ENCODE peak calls at places on chromosome 5, in eight cellular contexts. C is COR-L47; O is GM19239; H is amniotic stem cell; R is myocyte; P is EL; G is activated CD4-positive, alpha-beta T cell treated with anti-CD3 and anti-CD28 coated beads, Interleukin-2, amount 50 U/mL, for 1 hour; V is ovary. Q is an unnamed sample.

GRCh38 chr5:61731946-61732314 is 399.9 kb downstream of the ZSWIM6 start:
- DNase-seq in C (no peak), O (no peak), H (no peak), R (no peak), P (no peak), G (no peak), V (no peak), Q (no peak)

GRCh38 chr5:172906888-172907287 is 52.3 kb upstream of the RPL26L1 start:
- DNase-seq in C (no peak), O (no peak), H (no peak), R (no peak), P (no peak), G (no peak), V (no peak), Q (no peak)

GRCh38 chr5:14187660-14188059 is 44.5 kb downstream of the TRIO start:
- DNase-seq in C (no peak), O (no peak), H (no peak), R (peak), P (peak), G (no peak), V (no peak), Q (no peak)

GRCh38 chr5:38885208-38885607 is 39.4 kb downstream of the OSMR start:
- DNase-seq in C (no peak), O (no peak), H (no peak), R (no peak), P (no peak), G (no peak), V (no peak), Q (no peak)

GRCh38 chr5:148499461-148499860 is 115.7 kb downstream of the FBXO38 start:
- DNase-seq in C (no peak), O (no peak), H (no peak), R (peak), P (peak), G (no peak), V (no peak), Q (no peak)

GRCh38 chr5:36138900-36139683 is 12.6 kb downstream of the LMBRD2 start:
- DNase-seq in C (no peak), O (no peak), H (no peak), R (no peak), P (no peak), G (no peak), V (no peak), Q (no peak)

GRCh38 chr5:150645070-150645700 is 4.7 kb downstream of the SYNPO start:
- DNase-seq in C (peak), O (no peak), H (no peak), R (peak), P (peak), G (no peak), V (peak), Q (no peak)

GRCh38 chr5:159049844-159050318 is 49.8 kb downstream of the EBF1 start:
- DNase-seq in C (no peak), O (no peak), H (no peak), R (peak), P (peak), G (no peak), V (no peak), Q (no peak)

GRCh38 chr5:60972225-60972624 is 27.2 kb downstream of the NDUFAF2 start:
- DNase-seq in C (no peak), O (no peak), H (no peak), R (no peak), P (no peak), G (no peak), V (no peak), Q (no peak)

GRCh38 chr5:73444499-73445432 is 3.8 kb downstream of the FOXD1 start:
- DNase-seq in C (no peak), O (no peak), H (no peak), R (no peak), P (no peak), G (no peak), V (no peak), Q (no peak)

GRCh38 chr5:44697025-44697424 is 111.7 kb upstream of the MRPS30 start:
- DNase-seq in C (no peak), O (no peak), H (no peak), R (no peak), P (no peak), G (no peak), V (no peak), Q (no peak)

GRCh38 chr5:10233505-10233904 is 16.2 kb downstream of the ATPSCKMT start:
- DNase-seq in C (no peak), O (no peak), H (peak), R (peak), P (peak), G (no peak), V (no peak), Q (no peak)

GRCh38 chr5:42392917-42393316 is 30.3 kb upstream of the GHR start:
- DNase-seq in C (no peak), O (no peak), H (no peak), R (no peak), P (no peak), G (no peak), V (no peak), Q (no peak)

GRCh38 chr5:142789206-142789605 is 19.0 kb downstream of the ARHGAP26 start:
- DNase-seq in C (no peak), O (no peak), H (no peak), R (no peak), P (no peak), G (no peak), V (no peak), Q (no peak)

GRCh38 chr5:41281215-41281810 is 68.0 kb upstream of the C6 start:
- DNase-seq in C (no peak), O (no peak), H (no peak), R (no peak), P (no peak), G (no peak), V (no peak), Q (no peak)

GRCh38 chr5:132103380-132103951 is 29.9 kb downstream of the CSF2 start:
- DNase-seq in C (no peak), O (peak), H (peak), R (peak), P (peak), G (peak), V (peak), Q (peak)

GRCh38 chr5:84383816-84384603 is 670 bp downstream of the EDIL3 start:
- DNase-seq in C (peak), O (no peak), H (no peak), R (peak), P (no peak), G (no peak), V (peak), Q (no peak)

GRCh38 chr5:82512025-82512424 is 233.9 kb upstream of the RPS23 start:
- DNase-seq in C (no peak), O (no peak), H (no peak), R (no peak), P (no peak), G (no peak), V (no peak), Q (no peak)

GRCh38 chr5:89377752-89378455 is 494.9 kb upstream of the MEF2C start:
- DNase-seq in C (no peak), O (no peak), H (no peak), R (no peak), P (no peak), G (no peak), V (no peak), Q (no peak)

GRCh38 chr5:6715758-6716633 is 2.8 kb downstream of the TENT4A start:
- DNase-seq in C (no peak), O (no peak), H (no peak), R (no peak), P (no peak), G (peak), V (no peak), Q (peak)

GRCh38 chr5:23352437-23352836 is 155.0 kb upstream of the PRDM9 start:
- DNase-seq in C (peak), O (no peak), H (no peak), R (no peak), P (no peak), G (no peak), V (no peak), Q (no peak)

GRCh38 chr5:4938941-4939546 is 201.1 kb upstream of the ADAMTS16 start:
- DNase-seq in C (no peak), O (no peak), H (no peak), R (no peak), P (no peak), G (no peak), V (no peak), Q (no peak)

GRCh38 chr5:58629190-58630159 is 46.6 kb downstream of the RAB3C start:
- DNase-seq in C (no peak), O (no peak), H (no peak), R (no peak), P (no peak), G (no peak), V (no peak), Q (no peak)

GRCh38 chr5:140418862-140419520 is 17.4 kb downstream of the ANKHD1 start:
- DNase-seq in C (no peak), O (no peak), H (no peak), R (no peak), P (no peak), G (no peak), V (no peak), Q (no peak)

GRCh38 chr5:181283347-181283746 is 22.4 kb upstream of the TRIM52 start:
- DNase-seq in C (no peak), O (no peak), H (no peak), R (peak), P (no peak), G (no peak), V (no peak), Q (no peak)

GRCh38 chr5:77771452-77771851 is 4.7 kb downstream of the TBCA start:
- DNase-seq in C (no peak), O (no peak), H (no peak), R (no peak), P (no peak), G (no peak), V (no peak), Q (no peak)

GRCh38 chr5:7871560-7872113 is 2.7 kb downstream of the MTRR start:
- DNase-seq in C (no peak), O (no peak), H (no peak), R (peak), P (no peak), G (no peak), V (no peak), Q (no peak)

GRCh38 chr5:10849278-10849677 is 88.2 kb upstream of the DAP start:
- DNase-seq in C (no peak), O (no peak), H (no peak), R (no peak), P (no peak), G (no peak), V (no peak), Q (no peak)

GRCh38 chr5:160021818-160022446 is 13.0 kb downstream of the TTC1 start:
- DNase-seq in C (peak), O (peak), H (peak), R (peak), P (peak), G (peak), V (no peak), Q (peak)

GRCh38 chr5:59608745-59609144 is 284.8 kb downstream of the PDE4D start:
- DNase-seq in C (no peak), O (no peak), H (no peak), R (no peak), P (peak), G (no peak), V (no peak), Q (no peak)

GRCh38 chr5:106873558-106873957 is 797.2 kb downstream of the EFNA5 start:
- DNase-seq in C (peak), O (no peak), H (no peak), R (peak), P (no peak), G (no peak), V (no peak), Q (no peak)

GRCh38 chr5:51214736-51215135 is 168.5 kb upstream of the ISL1 start:
- DNase-seq in C (no peak), O (no peak), H (no peak), R (no peak), P (no peak), G (no peak), V (no peak), Q (no peak)

GRCh38 chr5:96940586-96940985 is 4.7 kb downstream of the LNPEP start:
- DNase-seq in C (no peak), O (no peak), H (no peak), R (peak), P (peak), G (no peak), V (no peak), Q (no peak)

GRCh38 chr5:141841781-141842180 is 36.4 kb downstream of the PCDH1 start:
- DNase-seq in C (peak), O (no peak), H (no peak), R (no peak), P (no peak), G (no peak), V (no peak), Q (no peak)

GRCh38 chr5:43753069-43753468 is 150.1 kb downstream of the NNT start:
- DNase-seq in C (no peak), O (no peak), H (no peak), R (no peak), P (no peak), G (no peak), V (no peak), Q (no peak)

GRCh38 chr5:153965102-153965645 is 73.5 kb downstream of the FAM114A2 start:
- DNase-seq in C (peak), O (peak), H (peak), R (peak), P (peak), G (peak), V (peak), Q (peak)

GRCh38 chr5:80959768-80960442 is at the start of gene RASGRF2:
- DNase-seq in C (peak), O (no peak), H (peak), R (no peak), P (peak), G (peak), V (peak), Q (peak)

GRCh38 chr5:114223866-114224265 is 138.0 kb upstream of the KCNN2 start:
- DNase-seq in C (peak), O (no peak), H (no peak), R (no peak), P (peak), G (no peak), V (no peak), Q (no peak)

GRCh38 chr5:150396247-150396646 is 16.5 kb downstream of the CD74 start:
- DNase-seq in C (no peak), O (no peak), H (no peak), R (no peak), P (no peak), G (no peak), V (no peak), Q (no peak)

Q was measured in activated CD8-positive, alpha-beta T cell treated with anti-CD3 and anti-CD28 coated beads, Interleukin-2, amount 10 ng/mL, durations not matched to agents 7 days and 5 days.